ENCODE peak calls at places on chromosome 11, in seven cellular contexts. N, P, V, R, D, Q and W are unnamed samples.

GRCh38 chr11:112786886-112787530 is 174.2 kb upstream of the NCAM1 start:
- DNase-seq in N (no peak), P (no peak), V (no peak), R (no peak), D (no peak), Q (no peak), W (no peak)

GRCh38 chr11:122108192-122108799 is 7.7 kb downstream of the BLID start:
- DNase-seq in N (peak; percentile 25), P (no peak), V (no peak), R (peak; percentile 70), D (no peak), Q (peak; percentile 57), W (no peak)

GRCh38 chr11:8082391-8083087 is 1.5 kb downstream of the TUB start:
- DNase-seq in N (no peak), P (no peak), V (no peak), R (no peak), D (no peak), Q (no peak), W (no peak)

GRCh38 chr11:79059171-79059570 is 381.7 kb downstream of the TENM4 start:
- DNase-seq in N (no peak), P (no peak), V (no peak), R (no peak), D (no peak), Q (no peak), W (no peak)

GRCh38 chr11:15159085-15159484 is 44.4 kb downstream of the INSC start:
- DNase-seq in N (no peak), P (no peak), V (no peak), R (peak; percentile 49), D (no peak), Q (peak; percentile 28), W (no peak)

GRCh38 chr11:69213315-69213714 is 57.6 kb downstream of the SMIM38 start:
- DNase-seq in N (no peak), P (no peak), V (no peak), R (peak; percentile 32), D (peak; percentile 26), Q (no peak), W (no peak)

GRCh38 chr11:55994525-55994924 is at the start of gene OR5F1:
- DNase-seq in N (no peak), P (no peak), V (no peak), R (no peak), D (no peak), Q (no peak), W (no peak)

GRCh38 chr11:57779275-57779674 is 17.7 kb downstream of the CTNND1 start:
- DNase-seq in N (peak; percentile 71), P (no peak), V (no peak), R (peak; percentile 63), D (no peak), Q (no peak), W (no peak)

GRCh38 chr11:92211576-92212167 is 12.9 kb upstream of the FAT3 start:
- DNase-seq in N (peak; percentile 13), P (no peak), V (no peak), R (peak; percentile 33), D (no peak), Q (no peak), W (no peak)

GRCh38 chr11:22461626-22462025 is 123.4 kb downstream of the SLC17A6 start:
- DNase-seq in N (no peak), P (no peak), V (no peak), R (peak; percentile 31), D (no peak), Q (no peak), W (no peak)

GRCh38 chr11:73784080-73784634 is 3.5 kb upstream of the MRPL48 start:
- DNase-seq in N (no peak), P (no peak), V (no peak), R (peak; percentile 38), D (no peak), Q (peak; percentile 66), W (no peak)

GRCh38 chr11:73784734-73785133 is 2.9 kb upstream of the MRPL48 start:
- DNase-seq in N (no peak), P (no peak), V (no peak), R (no peak), D (no peak), Q (no peak), W (no peak)

GRCh38 chr11:73783483-73784020 is 4.1 kb upstream of the MRPL48 start:
- DNase-seq in N (no peak), P (no peak), V (no peak), R (no peak), D (no peak), Q (no peak), W (no peak)

GRCh38 chr11:73787051-73787642 is 527 bp upstream of the MRPL48 start:
- DNase-seq in N (no peak), P (no peak), V (no peak), R (no peak), D (no peak), Q (no peak), W (no peak)

DNA sequence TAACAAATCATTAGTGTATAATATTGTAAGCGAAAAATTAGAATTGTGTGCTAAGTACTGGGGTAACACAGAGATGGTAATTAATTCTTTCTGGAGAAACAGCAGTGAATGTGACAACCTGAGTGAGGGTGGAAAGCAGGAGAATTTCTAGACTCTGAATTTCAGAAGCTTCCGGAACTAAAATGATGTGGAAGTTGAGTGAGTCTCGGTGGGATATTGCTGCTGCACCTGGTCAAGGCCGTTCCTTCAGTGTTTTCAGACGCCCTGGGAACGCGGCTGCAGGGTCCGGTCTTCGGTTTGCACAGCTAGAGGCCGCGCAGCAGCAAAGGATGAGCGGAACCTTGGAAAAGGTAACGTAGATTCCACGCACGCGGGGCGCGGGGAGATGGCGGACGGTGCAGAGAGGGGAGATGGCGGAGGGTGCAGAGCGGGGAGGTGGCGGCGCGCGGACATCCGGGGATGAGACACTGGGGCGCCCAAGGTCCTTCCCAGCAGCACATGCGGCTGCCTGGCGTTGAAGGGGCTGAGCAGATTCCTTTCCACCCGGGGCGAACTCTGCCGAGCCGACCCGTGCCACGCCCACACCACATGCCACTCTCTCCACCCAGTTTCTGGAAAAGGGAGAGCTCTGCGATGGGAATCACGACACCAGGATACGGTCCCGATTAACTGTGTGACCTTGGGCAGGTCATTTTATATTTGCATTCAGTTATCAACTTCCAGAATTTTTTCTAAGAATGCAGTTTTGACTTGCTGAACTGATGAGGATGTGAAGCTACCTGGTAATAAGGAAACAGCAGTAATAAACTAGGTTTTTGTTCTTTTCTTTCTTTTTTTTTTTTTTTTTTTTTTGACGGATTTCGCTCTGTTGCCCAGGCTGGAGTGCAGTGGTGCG is at the start of gene MRPL48:
- DNase-seq in N (peak; percentile 94), P (peak; percentile 78), V (peak; percentile 86), R (peak; percentile 90), D (peak; percentile 95), Q (peak; percentile 91), W (peak; percentile 97)
- TF ChIP-seq POLR2A in N (peak; percentile 78), P (peak; percentile 98), V (peak; percentile 33), R (no peak), D (peak; percentile 61), Q (peak; percentile 75), W (no peak)

GRCh38 chr11:34357646-34358257 is at the start of gene ABTB2:
- DNase-seq in N (peak; percentile 98), P (peak; percentile 96), V (peak; percentile 98), R (peak; percentile 96), D (peak; percentile 99), Q (peak; percentile 90), W (peak; percentile 99)
- H3K27ac ChIP-seq in N (peak within 1 kb of the TSS; percentile 85), P (peak within 1 kb of the TSS; percentile 84), V (peak within 1 kb of the TSS; percentile 83), R (no peak within 1 kb of the TSS), D (peak within 1 kb of the TSS; percentile 72), Q (peak within 1 kb of the TSS; percentile 62), W (peak within 1 kb of the TSS; percentile 84)

DNA sequence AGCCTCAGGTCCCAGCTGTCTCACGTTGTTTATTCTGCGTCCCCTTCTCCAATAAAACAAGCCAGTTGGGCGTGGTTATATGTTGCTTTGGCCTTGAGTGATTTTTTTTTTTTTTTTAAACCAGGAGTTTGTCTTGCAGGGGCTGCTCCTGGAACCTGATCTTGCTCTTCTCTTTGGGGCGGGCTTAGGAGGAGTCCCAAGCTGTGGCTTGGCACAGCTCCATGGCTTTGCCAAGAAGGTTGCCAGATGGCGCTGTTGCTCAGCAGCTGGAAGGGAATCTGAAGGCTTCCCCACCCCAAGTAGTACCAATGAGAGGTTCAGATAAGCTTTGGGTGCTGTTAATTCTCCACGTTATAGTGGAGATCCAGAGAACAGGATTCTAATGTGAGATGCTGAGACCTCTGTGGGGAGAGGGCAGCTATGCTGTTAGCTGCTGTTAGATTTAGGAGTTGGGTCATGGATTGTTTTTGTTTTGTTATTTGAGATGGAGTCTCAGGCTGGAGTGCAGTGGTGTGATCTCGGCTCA is 2.0 kb upstream of the FERMT3 start:
- DNase-seq in N (peak; percentile 93), P (peak; percentile 53), V (peak; percentile 91), R (peak; percentile 96), D (peak; percentile 96), Q (peak; percentile 88), W (no peak)
- TF ChIP-seq POLR2A in N (no peak), P (no peak), V (no peak), R (no peak), D (no peak), Q (no peak), W (no peak)

GRCh38 chr11:2824851-2825250 is 60.7 kb downstream of the CDKN1C start:
- DNase-seq in N (peak; percentile 21), P (no peak), V (no peak), R (no peak), D (no peak), Q (no peak), W (no peak)
- H3K27ac ChIP-seq in N (peak overlapping the region; percentile 83), P (no peak overlapping the region), V (peak overlapping the region; percentile 90), R (peak overlapping the region; percentile 92), D (peak overlapping the region; percentile 32), Q (no peak overlapping the region), W (peak overlapping the region; percentile 99)

GRCh38 chr11:114295676-114296081 is 520 bp upstream of the NNMT start:
- DNase-seq in N (no peak), P (no peak), V (no peak), R (no peak), D (no peak), Q (no peak), W (peak; percentile 62)

GRCh38 chr11:114297806-114298700 is 1.9 kb downstream of the NNMT start:
- DNase-seq in N (no peak), P (no peak), V (no peak), R (no peak), D (no peak), Q (no peak), W (peak; percentile 91)

GRCh38 chr11:114298701-114299090 is 2.5 kb downstream of the NNMT start:
- DNase-seq in N (no peak), P (no peak), V (no peak), R (no peak), D (no peak), Q (no peak), W (no peak)

GRCh38 chr11:114296979-114297372 is 777 bp downstream of the NNMT start:
- DNase-seq in N (no peak), P (no peak), V (no peak), R (no peak), D (no peak), Q (no peak), W (no peak)

DNA sequence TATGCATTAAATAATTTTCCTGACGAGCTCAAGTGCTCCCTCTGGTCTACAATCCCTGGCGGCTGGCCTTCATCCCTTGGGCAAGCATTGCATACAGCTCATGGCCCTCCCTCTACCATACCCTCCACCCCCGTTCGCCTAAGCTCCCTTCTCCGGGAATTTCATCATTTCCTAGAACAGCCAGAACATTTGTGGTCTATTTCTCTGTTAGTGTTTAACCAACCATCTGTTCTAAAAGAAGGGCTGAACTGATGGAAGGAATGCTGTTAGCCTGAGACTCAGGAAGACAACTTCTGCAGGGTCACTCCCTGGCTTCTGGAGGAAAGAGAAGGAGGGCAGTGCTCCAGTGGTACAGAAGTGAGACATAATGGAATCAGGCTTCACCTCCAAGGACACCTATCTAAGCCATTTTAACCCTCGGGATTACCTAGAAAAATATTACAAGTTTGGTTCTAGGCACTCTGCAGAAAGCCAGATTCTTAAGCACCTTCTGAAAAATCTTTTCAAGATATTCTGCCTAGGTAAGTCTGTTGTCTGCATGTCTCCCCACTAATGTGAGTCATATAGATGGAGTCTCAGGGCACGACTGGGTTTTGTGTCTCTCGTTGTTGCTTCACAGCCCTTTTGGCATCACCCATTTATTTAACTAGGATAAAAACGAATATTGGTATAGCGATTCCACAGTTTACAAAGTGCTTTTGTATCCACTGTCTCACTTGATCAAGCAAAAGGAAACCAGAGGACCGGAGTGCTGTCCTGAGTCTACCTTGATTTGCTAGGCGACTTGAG is at the start of gene NNMT:
- DNase-seq in N (peak; percentile 56), P (no peak), V (peak; percentile 45), R (peak; percentile 97), D (peak; percentile 72), Q (no peak), W (peak; percentile 94)
- TF ChIP-seq POLR2A in N (peak; percentile 55), P (no peak), V (peak; percentile 28), R (peak; percentile 85), D (peak; percentile 31), Q (no peak), W (peak; percentile 85)